ENCODE peak calls at places on chromosome 16, in eight cellular contexts. T is hepatocyte, M is PC-9, N is neural progenitor cell, H is A673, Q is GM23338, U is HCT116, Y is MM.1S. S is an unnamed sample.

GRCh38 chr16:70582280-70582978 is 58.8 kb downstream of the SF3B3 start:
- DNase-seq in N (peak; percentile 37), Y (no peak), H (peak; percentile 24), U (no peak), Q (peak; percentile 45), M (peak; percentile 71), T (no peak), S (no peak)

GRCh38 chr16:13104772-13105171 is 203.4 kb downstream of the SHISA9 start:
- DNase-seq in Y (no peak), U (no peak), Q (no peak), H (no peak), M (no peak), T (no peak), N (no peak), S (no peak)

GRCh38 chr16:85359147-85359822 is 247.0 kb upstream of the CIBAR2 start:
- DNase-seq in N (no peak), Q (no peak), U (no peak), Y (no peak), M (no peak), T (peak; percentile 51), H (no peak), S (no peak)

GRCh38 chr16:1941924-1942809 is 832 bp downstream of the MSRB1 start:
- DNase-seq in H (no peak), Y (no peak), M (peak; percentile 79), T (no peak), Q (no peak), N (no peak), U (no peak), S (peak; percentile 51)

GRCh38 chr16:21263640-21264211 is 14.4 kb downstream of the CRYM start:
- DNase-seq in H (peak; percentile 79), N (peak; percentile 24), Q (no peak), U (no peak), Y (peak; percentile 33), M (no peak), T (peak; percentile 43), S (no peak)

GRCh38 chr16:15919331-15919730 is 30.1 kb upstream of the ABCC1 start:
- DNase-seq in Q (no peak), Y (no peak), N (no peak), H (no peak), U (no peak), T (no peak), M (no peak), S (peak; percentile 12)

GRCh38 chr16:4327386-4327781 is 11.5 kb downstream of the GLIS2 start:
- DNase-seq in H (no peak), M (no peak), U (no peak), Q (no peak), N (peak; percentile 33), Y (no peak), T (no peak), S (no peak)

GRCh38 chr16:77564791-77565390 is 130.1 kb upstream of the ADAMTS18 start:
- DNase-seq in N (no peak), T (no peak), Y (no peak), U (no peak), M (no peak), H (no peak), Q (no peak), S (no peak)

GRCh38 chr16:69880640-69881133 is 70.4 kb upstream of the CLEC18A start:
- DNase-seq in M (no peak), N (no peak), U (no peak), T (no peak), H (no peak), Y (no peak), Q (no peak), S (no peak)

GRCh38 chr16:66698046-66698445 is 1.5 kb upstream of the CMTM4 start:
- DNase-seq in M (no peak), U (no peak), N (no peak), H (no peak), Q (no peak), Y (no peak), T (no peak), S (no peak)

GRCh38 chr16:74455213-74455612 is 33.9 kb upstream of the CLEC18B start:
- DNase-seq in H (no peak), Q (no peak), U (no peak), M (no peak), N (no peak), T (no peak), Y (no peak), S (peak; percentile 43)

GRCh38 chr16:1428511-1428910 is 2.4 kb upstream of the PERCC1 start:
- DNase-seq in H (no peak), N (peak; percentile 70), U (no peak), Q (peak; percentile 81), Y (no peak), M (no peak), T (no peak), S (no peak)

GRCh38 chr16:57123969-57124674 is 31.7 kb downstream of the CPNE2 start:
- DNase-seq in T (no peak), N (no peak), Q (no peak), H (no peak), U (no peak), M (no peak), Y (no peak), S (no peak)

GRCh38 chr16:50591209-50591608 is 43.0 kb downstream of the NKD1 start:
- DNase-seq in U (no peak), Q (no peak), Y (no peak), H (no peak), M (no peak), T (no peak), N (no peak), S (no peak)

GRCh38 chr16:66534376-66534799 is 15.5 kb downstream of the TK2 start:
- DNase-seq in T (no peak), M (no peak), N (no peak), Q (no peak), U (no peak), Y (no peak), H (no peak), S (no peak)

GRCh38 chr16:27692576-27692975 is 142.6 kb downstream of the KATNIP start:
- DNase-seq in U (no peak), T (no peak), N (no peak), Q (no peak), M (no peak), Y (no peak), H (no peak), S (no peak)

GRCh38 chr16:27689711-27690110 is 139.8 kb downstream of the KATNIP start:
- DNase-seq in N (no peak), Q (no peak), T (no peak), M (no peak), Y (no peak), U (no peak), H (no peak), S (no peak)

GRCh38 chr16:27691717-27692116 is 141.8 kb downstream of the KATNIP start:
- DNase-seq in U (no peak), H (no peak), T (no peak), M (no peak), Y (no peak), Q (no peak), N (no peak), S (no peak)

GRCh38 chr16:27687605-27688004 is 137.7 kb downstream of the KATNIP start:
- DNase-seq in M (no peak), Q (no peak), N (no peak), Y (no peak), T (no peak), U (no peak), H (no peak), S (no peak)

DNA sequence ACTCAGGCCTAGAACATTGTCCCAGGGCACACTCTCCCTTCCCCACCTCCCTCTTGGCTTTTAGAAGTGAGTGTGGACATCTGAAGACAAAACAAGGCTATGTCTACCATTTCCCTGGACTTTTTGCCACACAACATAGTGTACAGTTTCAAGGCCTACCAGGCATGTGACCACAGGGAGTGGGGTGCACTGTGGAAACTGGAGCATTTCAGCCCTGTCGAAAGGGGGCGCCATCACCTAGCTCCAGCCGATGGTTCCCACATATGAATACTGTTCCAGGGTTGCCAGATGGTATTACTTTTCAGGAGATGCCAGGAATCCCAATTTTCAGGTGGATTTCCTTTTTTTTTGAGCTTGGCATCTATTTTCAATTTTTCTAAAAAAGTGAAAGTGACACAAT is 140.7 kb downstream of the KATNIP start:
- DNase-seq in U (peak; percentile 21), M (no peak), Q (peak; percentile 60), T (peak; percentile 30), N (peak; percentile 47), Y (peak; percentile 24), H (peak; percentile 15), S (no peak)
- TF ChIP-seq CTCF in U (peak; percentile 83), M (peak; percentile 64), Q (peak; percentile 85), T (peak; percentile 30), N (peak; percentile 69), Y (peak; percentile 80), H (peak; percentile 64), S (peak; percentile 45)

GRCh38 chr16:88978608-88979346 is 1.8 kb upstream of the CBFA2T3 start:
- DNase-seq in T (no peak), Y (peak; percentile 50), Q (no peak), N (no peak), U (no peak), M (no peak), H (no peak), S (no peak)
- H3K4me1 ChIP-seq in T (no peaks in the 10 kb centered on the region), Y (peaks cover 7% of the 10 kb centered on the region), Q (no peaks in the 10 kb centered on the region), N (no peaks in the 10 kb centered on the region), U (no peaks in the 10 kb centered on the region), M (no peaks in the 10 kb centered on the region), H (no peaks in the 10 kb centered on the region), S (no peaks in the 10 kb centered on the region)

DNA sequence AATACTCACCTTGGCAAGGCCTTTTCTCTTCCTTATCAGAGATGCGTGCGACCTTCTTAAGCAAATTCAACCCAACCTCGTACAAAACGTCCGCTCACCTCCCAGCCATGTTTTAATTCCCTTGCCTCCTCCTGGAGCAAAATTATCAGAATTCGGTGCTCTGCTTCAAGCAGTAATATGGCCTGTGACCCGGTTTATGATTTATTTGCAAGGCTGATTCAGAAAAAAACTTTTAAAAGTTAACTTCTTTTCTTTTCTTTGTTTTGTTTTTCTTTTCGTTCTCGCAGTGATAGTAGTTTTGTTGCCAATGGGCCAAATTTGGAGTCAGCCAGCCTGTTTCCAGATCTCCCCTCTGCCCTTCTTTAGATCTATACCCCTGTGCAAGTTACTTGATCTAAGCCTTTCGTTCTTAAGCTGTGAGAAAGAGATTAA is at the start of gene PHLPP2:
- DNase-seq in T (no peak), U (no peak), Q (no peak), H (no peak), N (no peak), Y (no peak), M (no peak), S (no peak)
- TF ChIP-seq EZH2 in T (no peak), U (no peak), Q (no peak), H (no peak), N (peak; percentile 34), Y (no peak), M (no peak), S (no peak)

GRCh38 chr16:68422396-68422964 is 25.8 kb downstream of the SMPD3 start:
- DNase-seq in Q (no peak), H (no peak), Y (no peak), M (no peak), T (no peak), N (no peak), U (no peak), S (no peak)

GRCh38 chr16:68417711-68418301 is 30.5 kb downstream of the SMPD3 start:
- DNase-seq in N (no peak), Q (no peak), Y (peak; percentile 92), U (no peak), M (peak; percentile 70), H (peak; percentile 23), T (peak; percentile 48), S (peak; percentile 66)

GRCh38 chr16:68420366-68420765 is 27.9 kb downstream of the SMPD3 start:
- DNase-seq in N (no peak), T (no peak), M (no peak), H (no peak), Y (no peak), Q (no peak), U (no peak), S (no peak)

GRCh38 chr16:68423771-68424170 is 24.5 kb downstream of the SMPD3 start:
- DNase-seq in Q (no peak), M (no peak), U (no peak), H (no peak), N (no peak), Y (no peak), T (no peak), S (no peak)

GRCh38 chr16:68421076-68421475 is 27.2 kb downstream of the SMPD3 start:
- DNase-seq in N (no peak), U (no peak), H (no peak), T (no peak), Q (no peak), M (no peak), Y (no peak), S (no peak)
- TF ChIP-seq CTCF in N (no peak), U (no peak), H (no peak), T (no peak), Q (no peak), M (no peak), Y (no peak), S (no peak)